ENCODE peak calls at places on chromosomes 16 and 17, in seven cellular contexts. One of them, this sample, is unnamed.
A peak's percentile ranks its signal among the peaks of the same experiment; 100 is the strongest.

GRCh38 chr16:21568502-21569189 is 30.7 kb upstream of the METTL9 start:
- DNase-seq in GM13977: no peak
- DNase-seq in dorsolateral prefrontal cortex: peak; percentile 13
- DNase-seq in activated CD8-positive, alpha-beta T cell treated with anti-CD3 and anti-CD28 coated beads for 36 hours: no peak
- DNase-seq in body of pancreas: no peak
- DNase-seq in tibial artery: no peak
- DNase-seq in pancreas: no peak
- DNase-seq in this sample: no peak

GRCh38 chr17:29124931-29125270 is 55.3 kb downstream of the MYO18A start:
- DNase-seq in dorsolateral prefrontal cortex: no peak
- DNase-seq in GM13977: no peak
- DNase-seq in body of pancreas: peak; percentile 86
- DNase-seq in activated CD8-positive, alpha-beta T cell treated with anti-CD3 and anti-CD28 coated beads for 36 hours: no peak
- DNase-seq in pancreas: peak; percentile 86
- DNase-seq in tibial artery: no peak
- DNase-seq in this sample: no peak

GRCh38 chr16:72992142-72992601 is 55.8 kb downstream of the ZFHX3 start:
- DNase-seq in dorsolateral prefrontal cortex: no peak
- DNase-seq in GM13977: no peak
- DNase-seq in pancreas: no peak
- DNase-seq in tibial artery: no peak
- DNase-seq in body of pancreas: no peak
- DNase-seq in activated CD8-positive, alpha-beta T cell treated with anti-CD3 and anti-CD28 coated beads for 36 hours: no peak
- DNase-seq in this sample: no peak

GRCh38 chr17:72421128-72422092 is 300.6 kb downstream of the SOX9 start:
- DNase-seq in body of pancreas: peak; percentile 95
- DNase-seq in tibial artery: no peak
- DNase-seq in dorsolateral prefrontal cortex: no peak
- DNase-seq in activated CD8-positive, alpha-beta T cell treated with anti-CD3 and anti-CD28 coated beads for 36 hours: peak; percentile 79
- DNase-seq in pancreas: no peak
- DNase-seq in GM13977: peak; percentile 78
- DNase-seq in this sample: peak; percentile 35

GRCh38 chr17:82350182-82351030 is 8.6 kb upstream of the TEX19 start:
- DNase-seq in activated CD8-positive, alpha-beta T cell treated with anti-CD3 and anti-CD28 coated beads for 36 hours: peak; percentile 81
- DNase-seq in tibial artery: no peak
- DNase-seq in GM13977: peak; percentile 55
- DNase-seq in body of pancreas: peak; percentile 12
- DNase-seq in dorsolateral prefrontal cortex: no peak
- DNase-seq in pancreas: peak; percentile 72
- DNase-seq in this sample: no peak

GRCh38 chr17:69960755-69961154 is 114.3 kb upstream of the KCNJ16 start:
- DNase-seq in body of pancreas: peak; percentile 37
- DNase-seq in pancreas: peak; percentile 34
- DNase-seq in GM13977: no peak
- DNase-seq in tibial artery: peak; percentile 21
- DNase-seq in dorsolateral prefrontal cortex: no peak
- DNase-seq in activated CD8-positive, alpha-beta T cell treated with anti-CD3 and anti-CD28 coated beads for 36 hours: no peak
- DNase-seq in this sample: no peak

GRCh38 chr17:38703742-38704644 is 1.1 kb upstream of the MLLT6 start:
- DNase-seq in dorsolateral prefrontal cortex: no peak
- DNase-seq in body of pancreas: peak; percentile 95
- DNase-seq in activated CD8-positive, alpha-beta T cell treated with anti-CD3 and anti-CD28 coated beads for 36 hours: peak; percentile 93
- DNase-seq in GM13977: peak; percentile 90
- DNase-seq in tibial artery: peak; percentile 68
- DNase-seq in pancreas: peak; percentile 96
- DNase-seq in this sample: no peak

GRCh38 chr17:27989046-27989445 is 53.4 kb upstream of the NLK start:
- DNase-seq in GM13977: no peak
- DNase-seq in dorsolateral prefrontal cortex: no peak
- DNase-seq in pancreas: no peak
- DNase-seq in tibial artery: no peak
- DNase-seq in activated CD8-positive, alpha-beta T cell treated with anti-CD3 and anti-CD28 coated beads for 36 hours: no peak
- DNase-seq in body of pancreas: no peak
- DNase-seq in this sample: no peak

GRCh38 chr17:48693178-48693577 is 29.1 kb downstream of the PRAC1 start:
- DNase-seq in tibial artery: no peak
- DNase-seq in body of pancreas: no peak
- DNase-seq in pancreas: no peak
- DNase-seq in GM13977: no peak
- DNase-seq in activated CD8-positive, alpha-beta T cell treated with anti-CD3 and anti-CD28 coated beads for 36 hours: no peak
- DNase-seq in dorsolateral prefrontal cortex: no peak
- DNase-seq in this sample: no peak

GRCh38 chr16:4556580-4556979 is 440 bp downstream of the C16orf96 start:
- DNase-seq in GM13977: no peak
- DNase-seq in body of pancreas: no peak
- DNase-seq in activated CD8-positive, alpha-beta T cell treated with anti-CD3 and anti-CD28 coated beads for 36 hours: no peak
- DNase-seq in pancreas: peak; percentile 43
- DNase-seq in tibial artery: no peak
- DNase-seq in dorsolateral prefrontal cortex: no peak
- DNase-seq in this sample: no peak

GRCh38 chr16:21684199-21684598 is 20.4 kb downstream of the OTOA start:
- DNase-seq in pancreas: no peak
- DNase-seq in dorsolateral prefrontal cortex: no peak
- DNase-seq in activated CD8-positive, alpha-beta T cell treated with anti-CD3 and anti-CD28 coated beads for 36 hours: peak; percentile 56
- DNase-seq in tibial artery: no peak
- DNase-seq in body of pancreas: peak; percentile 11
- DNase-seq in GM13977: no peak
- DNase-seq in this sample: no peak

GRCh38 chr16:56120447-56121155 is 70.7 kb upstream of the GNAO1 start:
- DNase-seq in body of pancreas: no peak
- DNase-seq in tibial artery: no peak
- DNase-seq in dorsolateral prefrontal cortex: no peak
- DNase-seq in GM13977: no peak
- DNase-seq in pancreas: no peak
- DNase-seq in activated CD8-positive, alpha-beta T cell treated with anti-CD3 and anti-CD28 coated beads for 36 hours: no peak
- DNase-seq in this sample: no peak

GRCh38 chr16:57823836-57824235 is 21.5 kb upstream of the KIFC3 start:
- DNase-seq in activated CD8-positive, alpha-beta T cell treated with anti-CD3 and anti-CD28 coated beads for 36 hours: no peak
- DNase-seq in body of pancreas: peak; percentile 60
- DNase-seq in dorsolateral prefrontal cortex: no peak
- DNase-seq in tibial artery: no peak
- DNase-seq in GM13977: no peak
- DNase-seq in pancreas: peak; percentile 25
- DNase-seq in this sample: no peak

GRCh38 chr16:57019746-57020145 is 30.4 kb downstream of the NLRC5 start:
- DNase-seq in body of pancreas: no peak
- DNase-seq in dorsolateral prefrontal cortex: no peak
- DNase-seq in tibial artery: no peak
- DNase-seq in pancreas: no peak
- DNase-seq in GM13977: no peak
- DNase-seq in activated CD8-positive, alpha-beta T cell treated with anti-CD3 and anti-CD28 coated beads for 36 hours: no peak
- DNase-seq in this sample: no peak

GRCh38 chr16:1726661-1727502 is 20.9 kb downstream of the MAPK8IP3 start:
- DNase-seq in dorsolateral prefrontal cortex: no peak
- DNase-seq in activated CD8-positive, alpha-beta T cell treated with anti-CD3 and anti-CD28 coated beads for 36 hours: no peak
- DNase-seq in tibial artery: no peak
- DNase-seq in pancreas: no peak
- DNase-seq in body of pancreas: no peak
- DNase-seq in GM13977: no peak
- DNase-seq in this sample: no peak

GRCh38 chr16:48526058-48526957 is 83.7 kb downstream of the N4BP1 start:
- DNase-seq in dorsolateral prefrontal cortex: no peak
- DNase-seq in activated CD8-positive, alpha-beta T cell treated with anti-CD3 and anti-CD28 coated beads for 36 hours: peak; percentile 64
- DNase-seq in pancreas: no peak
- DNase-seq in tibial artery: no peak
- DNase-seq in body of pancreas: peak; percentile 67
- DNase-seq in GM13977: peak; percentile 73
- DNase-seq in this sample: no peak

GRCh38 chr17:27846042-27846655 is 45.8 kb upstream of the NOS2 start:
- DNase-seq in GM13977: no peak
- DNase-seq in activated CD8-positive, alpha-beta T cell treated with anti-CD3 and anti-CD28 coated beads for 36 hours: peak; percentile 48
- DNase-seq in pancreas: no peak
- DNase-seq in tibial artery: no peak
- DNase-seq in dorsolateral prefrontal cortex: no peak
- DNase-seq in body of pancreas: no peak
- DNase-seq in this sample: no peak

GRCh38 chr17:8588877-8589276 is 41.6 kb downstream of the MYH10 start:
- DNase-seq in body of pancreas: no peak
- DNase-seq in GM13977: no peak
- DNase-seq in tibial artery: no peak
- DNase-seq in activated CD8-positive, alpha-beta T cell treated with anti-CD3 and anti-CD28 coated beads for 36 hours: no peak
- DNase-seq in dorsolateral prefrontal cortex: no peak
- DNase-seq in pancreas: no peak
- DNase-seq in this sample: no peak

GRCh38 chr17:77423589-77424451 is 283.1 kb downstream of the SEC14L1 start:
- DNase-seq in dorsolateral prefrontal cortex: no peak
- DNase-seq in GM13977: no peak
- DNase-seq in activated CD8-positive, alpha-beta T cell treated with anti-CD3 and anti-CD28 coated beads for 36 hours: no peak
- DNase-seq in body of pancreas: peak; percentile 75
- DNase-seq in pancreas: peak; percentile 69
- DNase-seq in tibial artery: peak; percentile 93
- DNase-seq in this sample: peak; percentile 93

GRCh38 chr17:38559025-38559879 is 46.5 kb downstream of the SRCIN1 start:
- DNase-seq in dorsolateral prefrontal cortex: peak; percentile 73
- DNase-seq in tibial artery: peak; percentile 73
- DNase-seq in GM13977: peak; percentile 96
- DNase-seq in pancreas: peak; percentile 93
- DNase-seq in body of pancreas: peak; percentile 95
- DNase-seq in activated CD8-positive, alpha-beta T cell treated with anti-CD3 and anti-CD28 coated beads for 36 hours: peak; percentile 96
- DNase-seq in this sample: no peak

GRCh38 chr17:21252289-21252874 is 828 bp downstream of the NATD1 start:
- DNase-seq in GM13977: no peak
- DNase-seq in tibial artery: no peak
- DNase-seq in body of pancreas: no peak
- DNase-seq in dorsolateral prefrontal cortex: no peak
- DNase-seq in activated CD8-positive, alpha-beta T cell treated with anti-CD3 and anti-CD28 coated beads for 36 hours: no peak
- DNase-seq in pancreas: no peak
- DNase-seq in this sample: no peak

GRCh38 chr17:62684179-62684578 is 56.7 kb downstream of the MRC2 start:
- DNase-seq in GM13977: no peak
- DNase-seq in activated CD8-positive, alpha-beta T cell treated with anti-CD3 and anti-CD28 coated beads for 36 hours: no peak
- DNase-seq in body of pancreas: no peak
- DNase-seq in pancreas: no peak
- DNase-seq in tibial artery: no peak
- DNase-seq in dorsolateral prefrontal cortex: no peak
- DNase-seq in this sample: no peak

GRCh38 chr16:55912022-55912421 is 36.8 kb upstream of the CES5A start:
- DNase-seq in tibial artery: no peak
- DNase-seq in activated CD8-positive, alpha-beta T cell treated with anti-CD3 and anti-CD28 coated beads for 36 hours: no peak
- DNase-seq in GM13977: no peak
- DNase-seq in body of pancreas: peak; percentile 20
- DNase-seq in dorsolateral prefrontal cortex: peak; percentile 83
- DNase-seq in pancreas: no peak
- DNase-seq in this sample: no peak

GRCh38 chr17:11241611-11242226 is 706 bp downstream of the SHISA6 start:
- DNase-seq in tibial artery: no peak
- DNase-seq in dorsolateral prefrontal cortex: no peak
- DNase-seq in GM13977: no peak
- DNase-seq in body of pancreas: peak; percentile 62
- DNase-seq in activated CD8-positive, alpha-beta T cell treated with anti-CD3 and anti-CD28 coated beads for 36 hours: no peak
- DNase-seq in pancreas: peak; percentile 86
- DNase-seq in this sample: no peak

GRCh38 chr17:1582374-1582773 is 19.8 kb upstream of the PITPNA start:
- DNase-seq in body of pancreas: no peak
- DNase-seq in GM13977: no peak
- DNase-seq in activated CD8-positive, alpha-beta T cell treated with anti-CD3 and anti-CD28 coated beads for 36 hours: no peak
- DNase-seq in tibial artery: no peak
- DNase-seq in dorsolateral prefrontal cortex: no peak
- DNase-seq in pancreas: no peak
- DNase-seq in this sample: no peak
- TF ChIP-seq CTCF in body of pancreas: no peak
- TF ChIP-seq CTCF in GM13977: no peak
- TF ChIP-seq CTCF in activated CD8-positive, alpha-beta T cell treated with anti-CD3 and anti-CD28 coated beads for 36 hours: no peak
- TF ChIP-seq CTCF in tibial artery: no peak
- TF ChIP-seq CTCF in dorsolateral prefrontal cortex: no peak
- TF ChIP-seq CTCF in pancreas: no peak
- TF ChIP-seq CTCF in this sample: no peak

DNA sequence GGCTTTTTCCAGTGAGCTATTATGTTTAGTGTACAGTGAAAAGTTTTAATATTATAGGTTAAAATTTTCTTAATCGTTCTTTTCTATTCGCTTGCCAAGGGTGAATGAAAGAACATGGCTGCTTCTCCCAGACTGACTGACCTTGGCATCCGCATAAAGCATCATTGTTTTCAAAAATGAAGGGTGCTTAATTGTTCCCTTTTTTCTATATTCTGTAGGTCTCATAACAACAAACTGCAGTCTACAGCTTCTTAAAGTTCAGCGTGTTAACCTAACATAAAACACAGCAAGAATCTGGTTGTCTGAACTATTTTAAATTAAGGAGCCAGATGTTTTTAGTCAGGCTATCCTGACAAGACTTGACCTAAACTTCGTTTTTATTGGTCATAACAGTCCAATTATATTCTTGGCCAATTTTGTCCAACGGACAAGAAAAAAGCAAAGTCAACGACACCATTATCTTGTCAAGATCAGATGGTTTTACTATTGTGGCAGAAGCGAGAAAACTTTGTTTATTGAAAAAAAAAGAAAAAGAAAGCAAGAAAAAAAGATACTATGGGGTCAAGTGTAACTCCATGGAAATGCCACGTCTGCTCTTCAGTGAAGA is 14.1 kb downstream of the C17orf58 start:
- DNase-seq in dorsolateral prefrontal cortex: no peak
- DNase-seq in GM13977: no peak
- DNase-seq in tibial artery: no peak
- DNase-seq in activated CD8-positive, alpha-beta T cell treated with anti-CD3 and anti-CD28 coated beads for 36 hours: no peak
- DNase-seq in body of pancreas: no peak
- DNase-seq in pancreas: no peak
- DNase-seq in this sample: no peak
- TF ChIP-seq CTCF in dorsolateral prefrontal cortex: no peak
- TF ChIP-seq CTCF in GM13977: no peak
- TF ChIP-seq CTCF in tibial artery: no peak
- TF ChIP-seq CTCF in activated CD8-positive, alpha-beta T cell treated with anti-CD3 and anti-CD28 coated beads for 36 hours: no peak
- TF ChIP-seq CTCF in body of pancreas: no peak
- TF ChIP-seq CTCF in pancreas: no peak
- TF ChIP-seq CTCF in this sample: no peak

GRCh38 chr17:80755650-80756405 is 211.2 kb downstream of the RPTOR start:
- DNase-seq in body of pancreas: no peak
- DNase-seq in GM13977: no peak
- DNase-seq in pancreas: no peak
- DNase-seq in tibial artery: no peak
- DNase-seq in dorsolateral prefrontal cortex: no peak
- DNase-seq in activated CD8-positive, alpha-beta T cell treated with anti-CD3 and anti-CD28 coated beads for 36 hours: peak; percentile 43
- DNase-seq in this sample: no peak
- TF ChIP-seq CTCF in body of pancreas: no peak
- TF ChIP-seq CTCF in GM13977: peak; percentile 23
- TF ChIP-seq CTCF in pancreas: no peak
- TF ChIP-seq CTCF in tibial artery: no peak
- TF ChIP-seq CTCF in dorsolateral prefrontal cortex: no peak
- TF ChIP-seq CTCF in activated CD8-positive, alpha-beta T cell treated with anti-CD3 and anti-CD28 coated beads for 36 hours: peak; percentile 22
- TF ChIP-seq CTCF in this sample: peak; percentile 14

DNA sequence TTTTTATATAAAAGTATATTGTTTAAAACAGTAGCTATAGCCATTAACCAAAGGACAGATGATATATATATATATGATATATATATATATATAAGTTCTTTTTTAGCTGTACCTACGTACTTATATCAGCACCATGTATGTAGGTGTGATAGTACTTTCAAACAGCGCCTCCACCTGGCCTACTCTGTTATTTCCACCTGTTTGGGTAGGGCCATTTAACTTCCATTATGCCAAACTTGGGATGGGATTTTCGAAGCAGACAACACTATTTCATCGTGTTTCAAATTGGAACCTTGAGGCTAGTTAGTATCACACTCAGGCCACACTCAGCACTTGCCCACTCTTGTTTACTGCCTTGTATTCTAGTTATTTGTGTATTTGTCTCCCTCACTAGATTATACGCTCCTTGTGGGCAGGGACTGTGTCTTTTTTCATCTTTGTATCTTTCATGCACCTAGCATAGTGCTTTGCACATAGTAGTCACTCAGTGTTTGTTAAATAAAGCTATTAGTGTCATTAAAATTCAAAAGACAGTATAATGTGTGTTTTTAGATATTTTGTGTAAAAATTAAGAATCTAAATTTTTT is 11.8 kb upstream of the CLTC start:
- DNase-seq in GM13977: no peak
- DNase-seq in pancreas: no peak
- DNase-seq in activated CD8-positive, alpha-beta T cell treated with anti-CD3 and anti-CD28 coated beads for 36 hours: peak; percentile 71
- DNase-seq in dorsolateral prefrontal cortex: no peak
- DNase-seq in body of pancreas: no peak
- DNase-seq in tibial artery: no peak
- DNase-seq in this sample: no peak
- TF ChIP-seq CTCF in GM13977: peak; percentile 35
- TF ChIP-seq CTCF in pancreas: no peak
- TF ChIP-seq CTCF in activated CD8-positive, alpha-beta T cell treated with anti-CD3 and anti-CD28 coated beads for 36 hours: peak; percentile 48
- TF ChIP-seq CTCF in dorsolateral prefrontal cortex: no peak
- TF ChIP-seq CTCF in body of pancreas: no peak
- TF ChIP-seq CTCF in tibial artery: no peak
- TF ChIP-seq CTCF in this sample: no peak

This sample was measured in AG09319.